ENCODE peak calls at places on chromosome 10, in six cellular contexts. P is pancreas, Q is mesendoderm, Z is fibroblast of the aortic adventitia, O is fibroblast of villous mesenchyme, K is hepatocyte. H is an unnamed sample.

GRCh38 chr10:119412831-119413737 is 129.4 kb downstream of the RGS10 start:
- DNase-seq in P (no peak), Q (peak), Z (peak), O (peak), K (peak), H (no peak)

GRCh38 chr10:58054881-58055280 is 212.8 kb downstream of the IPMK start:
- DNase-seq in P (no peak), Q (no peak), Z (peak), O (peak), K (no peak), H (no peak)

GRCh38 chr10:52566471-52567246 is 205.9 kb downstream of the MBL2 start:
- DNase-seq in P (no peak), Q (peak), Z (peak), O (peak), K (peak), H (no peak)

GRCh38 chr10:24589265-24589664 is 134.4 kb downstream of the ARHGAP21 start:
- DNase-seq in P (no peak), Q (no peak), Z (no peak), O (no peak), K (no peak), H (no peak)

GRCh38 chr10:112584276-112584675 is 137.3 kb downstream of the VTI1A start:
- DNase-seq in P (no peak), Q (no peak), Z (no peak), O (no peak), K (no peak), H (no peak)

GRCh38 chr10:36790000-36790399 is 335.4 kb upstream of the ANKRD30A start:
- DNase-seq in P (no peak), Q (no peak), Z (peak), O (no peak), K (no peak), H (no peak)

GRCh38 chr10:30158325-30158960 is 99.1 kb upstream of the JCAD start:
- DNase-seq in P (no peak), Q (no peak), Z (peak), O (peak), K (no peak), H (no peak)

GRCh38 chr10:49374740-49375139 is 21.1 kb downstream of the DRGX start:
- DNase-seq in P (no peak), Q (no peak), Z (no peak), O (no peak), K (no peak), H (no peak)

GRCh38 chr10:124152139-124152780 is 58.9 kb upstream of the CHST15 start:
- DNase-seq in P (no peak), Q (peak), Z (peak), O (peak), K (peak), H (peak)

GRCh38 chr10:131477457-131478205 is 166.1 kb upstream of the TCERG1L start:
- DNase-seq in P (no peak), Q (peak), Z (no peak), O (no peak), K (peak), H (no peak)

GRCh38 chr10:65571011-65571570 is 1354.7 kb upstream of the LRRTM3 start:
- DNase-seq in P (no peak), Q (peak), Z (no peak), O (peak), K (peak), H (no peak)

GRCh38 chr10:35778344-35778743 is 136.2 kb upstream of the FZD8 start:
- DNase-seq in P (no peak), Q (no peak), Z (no peak), O (no peak), K (no peak), H (peak)

GRCh38 chr10:73998623-73999622 is 1.0 kb downstream of the VCL start:
- DNase-seq in P (peak), Q (peak), Z (peak), O (peak), K (peak), H (peak)

GRCh38 chr10:122567056-122567660 is 6.6 kb downstream of the DMBT1 start:
- DNase-seq in P (peak), Q (peak), Z (peak), O (peak), K (no peak), H (no peak)

GRCh38 chr10:64394744-64395143 is 873.5 kb downstream of the REEP3 start:
- DNase-seq in P (no peak), Q (peak), Z (peak), O (no peak), K (no peak), H (no peak)

GRCh38 chr10:109393425-109393824 is 529.9 kb downstream of the XPNPEP1 start:
- DNase-seq in P (no peak), Q (peak), Z (no peak), O (no peak), K (peak), H (no peak)
- H3K4me3 ChIP-seq in P (no peak), Q (no peak), Z (no peak), O (no peak), K (no peak), H (no peak)

GRCh38 chr10:72503694-72504438 is 122.0 kb downstream of the MICU1 start:
- DNase-seq in P (no peak), Q (no peak), Z (no peak), O (no peak), K (no peak), H (no peak)

GRCh38 chr10:72499697-72500096 is 126.2 kb downstream of the MICU1 start:
- DNase-seq in P (no peak), Q (no peak), Z (no peak), O (no peak), K (no peak), H (no peak)

GRCh38 chr10:72505435-72505834 is 120.4 kb downstream of the MICU1 start:
- DNase-seq in P (no peak), Q (no peak), Z (no peak), O (no peak), K (no peak), H (no peak)

GRCh38 chr10:72503241-72503640 is 122.6 kb downstream of the MICU1 start:
- DNase-seq in P (no peak), Q (no peak), Z (peak), O (peak), K (no peak), H (peak)

DNA sequence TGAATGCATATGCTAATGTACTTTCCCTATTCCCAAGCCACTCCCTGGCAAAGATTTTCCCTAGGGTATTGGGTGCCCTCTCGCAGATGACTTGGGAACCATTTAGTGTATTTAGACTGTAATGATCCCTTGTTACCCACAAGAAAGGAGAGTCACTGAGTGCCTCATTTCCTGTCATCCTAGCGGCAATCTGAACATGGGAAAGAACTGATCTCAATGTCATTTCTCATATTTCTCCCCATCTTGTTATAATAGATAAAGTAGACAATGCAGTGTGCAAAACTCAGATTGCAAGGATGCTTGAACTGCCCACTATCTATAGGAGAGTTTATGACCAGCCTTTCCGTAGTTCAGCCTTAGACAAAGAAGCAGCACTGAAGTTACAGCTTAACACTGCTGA is 123.3 kb downstream of the MICU1 start:
- DNase-seq in P (no peak), Q (no peak), Z (no peak), O (no peak), K (no peak), H (no peak)
- H3K4me3 ChIP-seq in P (no peak), Q (no peak), Z (no peak), O (no peak), K (no peak), H (no peak)

DNA sequence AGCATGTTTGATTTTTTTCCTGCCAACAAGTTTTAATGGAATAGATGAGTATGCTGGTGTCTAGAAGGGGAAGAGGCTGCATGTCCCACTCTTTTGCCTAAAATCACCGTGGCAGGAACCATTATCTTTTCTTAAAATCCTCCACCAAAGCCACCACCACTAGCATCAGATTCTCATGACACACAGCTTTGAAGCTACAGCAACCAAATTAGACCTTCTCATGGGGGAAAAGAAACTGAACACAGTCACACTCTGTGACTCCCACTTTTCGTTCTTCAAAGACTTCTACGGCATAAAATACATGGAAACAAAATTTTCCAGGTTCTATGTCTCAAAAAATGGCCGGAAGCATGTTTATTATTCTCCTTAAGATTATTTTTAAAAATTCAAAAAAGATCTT is 81.8 kb downstream of the SGMS1 start:
- DNase-seq in P (no peak), Q (no peak), Z (no peak), O (no peak), K (no peak), H (no peak)
- H3K4me3 ChIP-seq in P (no peak), Q (no peak), Z (no peak), O (no peak), K (no peak), H (no peak)

GRCh38 chr10:97771913-97772823 is at the start of gene SFRP5:
- DNase-seq in P (peak), Q (no peak), Z (no peak), O (no peak), K (no peak), H (peak)

GRCh38 chr10:97768322-97769315 is 3.2 kb downstream of the SFRP5 start:
- DNase-seq in P (no peak), Q (no peak), Z (no peak), O (no peak), K (no peak), H (no peak)

GRCh38 chr10:97770265-97770664 is 1.5 kb downstream of the SFRP5 start:
- DNase-seq in P (no peak), Q (no peak), Z (no peak), O (no peak), K (no peak), H (peak)

GRCh38 chr10:97773096-97773495 is 1.3 kb upstream of the SFRP5 start:
- DNase-seq in P (no peak), Q (peak), Z (no peak), O (no peak), K (no peak), H (no peak)

GRCh38 chr10:97771055-97771811 is 566 bp downstream of the SFRP5 start:
- DNase-seq in P (peak), Q (peak), Z (peak), O (peak), K (peak), H (peak)
- H3K4me3 ChIP-seq in P (peak), Q (peak), Z (peak), O (no peak), K (peak), H (peak)

H was measured in right cardiac atrium.